ENCODE peak calls at places on chromosomes 11 and 22, in five cellular contexts. One of them, this sample, is unnamed.

GRCh38 chr11:128399186-128399585 is 188.2 kb downstream of the ETS1 start:
- DNase-seq in CD8-positive, alpha-beta T cell: no peak
- DNase-seq in left ventricle myocardium inferior: no peak
- DNase-seq in aorta: no peak
- DNase-seq in transverse colon: no peak
- DNase-seq in this sample: no peak

GRCh38 chr11:96107143-96107829 is 183.4 kb upstream of the MTMR2 start:
- DNase-seq in CD8-positive, alpha-beta T cell: no peak
- DNase-seq in left ventricle myocardium inferior: no peak
- DNase-seq in aorta: no peak
- DNase-seq in transverse colon: no peak
- DNase-seq in this sample: no peak

GRCh38 chr22:23075050-23075449 is 4.7 kb downstream of the GNAZ start:
- DNase-seq in CD8-positive, alpha-beta T cell: no peak
- DNase-seq in left ventricle myocardium inferior: peak; percentile 3
- DNase-seq in aorta: no peak
- DNase-seq in transverse colon: no peak
- DNase-seq in this sample: peak; percentile 39

GRCh38 chr22:35802885-35803284 is 85.2 kb downstream of the APOL5 start:
- DNase-seq in CD8-positive, alpha-beta T cell: no peak
- DNase-seq in left ventricle myocardium inferior: no peak
- DNase-seq in aorta: no peak
- DNase-seq in transverse colon: no peak
- DNase-seq in this sample: no peak

GRCh38 chr22:41361716-41362310 is 19.9 kb upstream of the TEF start:
- DNase-seq in CD8-positive, alpha-beta T cell: no peak
- DNase-seq in left ventricle myocardium inferior: no peak
- DNase-seq in aorta: no peak
- DNase-seq in transverse colon: no peak
- DNase-seq in this sample: no peak

GRCh38 chr22:43481528-43482309 is 69.9 kb downstream of the MPPED1 start:
- DNase-seq in CD8-positive, alpha-beta T cell: peak; percentile 62
- DNase-seq in left ventricle myocardium inferior: no peak
- DNase-seq in aorta: peak; percentile 51
- DNase-seq in transverse colon: no peak
- DNase-seq in this sample: peak; percentile 78

GRCh38 chr11:45651841-45652745 is 13.3 kb downstream of the CHST1 start:
- DNase-seq in CD8-positive, alpha-beta T cell: peak; percentile 45
- DNase-seq in left ventricle myocardium inferior: no peak
- DNase-seq in aorta: peak; percentile 36
- DNase-seq in transverse colon: no peak
- DNase-seq in this sample: peak; percentile 66

GRCh38 chr11:75820636-75821035 is 5.6 kb downstream of the UVRAG start:
- DNase-seq in CD8-positive, alpha-beta T cell: no peak
- DNase-seq in left ventricle myocardium inferior: no peak
- DNase-seq in aorta: no peak
- DNase-seq in transverse colon: no peak
- DNase-seq in this sample: no peak

GRCh38 chr22:27135582-27135981 is 478.2 kb downstream of the MIAT start:
- DNase-seq in CD8-positive, alpha-beta T cell: no peak
- DNase-seq in left ventricle myocardium inferior: no peak
- DNase-seq in aorta: no peak
- DNase-seq in transverse colon: no peak
- DNase-seq in this sample: no peak

GRCh38 chr11:72507050-72507449 is 72.7 kb upstream of the CLPB start:
- DNase-seq in CD8-positive, alpha-beta T cell: no peak
- DNase-seq in left ventricle myocardium inferior: no peak
- DNase-seq in aorta: no peak
- DNase-seq in transverse colon: no peak
- DNase-seq in this sample: no peak

GRCh38 chr11:108826136-108826535 is 161.3 kb downstream of the DDX10 start:
- DNase-seq in CD8-positive, alpha-beta T cell: no peak
- DNase-seq in left ventricle myocardium inferior: no peak
- DNase-seq in aorta: no peak
- DNase-seq in transverse colon: no peak
- DNase-seq in this sample: no peak

GRCh38 chr11:43269229-43269928 is 42.4 kb upstream of the API5 start:
- DNase-seq in CD8-positive, alpha-beta T cell: no peak
- DNase-seq in left ventricle myocardium inferior: peak; percentile 38
- DNase-seq in aorta: no peak
- DNase-seq in transverse colon: no peak
- DNase-seq in this sample: peak; percentile 70

GRCh38 chr22:41201146-41201545 is 4.0 kb upstream of the L3MBTL2 start:
- DNase-seq in CD8-positive, alpha-beta T cell: no peak
- DNase-seq in left ventricle myocardium inferior: no peak
- DNase-seq in aorta: no peak
- DNase-seq in transverse colon: no peak
- DNase-seq in this sample: no peak

DNA sequence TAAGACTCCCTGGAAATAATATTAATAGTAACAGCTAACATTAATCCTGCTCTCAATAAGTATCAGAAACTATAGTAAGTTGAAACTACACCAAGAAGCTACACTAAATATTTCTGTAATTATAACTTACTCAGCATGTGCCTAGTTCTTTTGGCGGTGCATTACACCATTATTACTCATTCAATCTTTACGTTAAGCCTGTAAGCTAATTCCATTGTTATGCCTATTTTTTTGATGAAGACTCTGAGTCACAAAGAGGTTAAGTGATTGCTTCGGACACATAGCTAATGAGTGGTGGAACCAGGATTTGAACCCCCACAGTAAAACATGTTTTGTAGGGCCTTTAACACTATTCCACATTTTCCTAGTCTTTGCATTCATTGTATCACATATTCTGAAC is 111.6 kb downstream of the RASSF10 start:
- DNase-seq in CD8-positive, alpha-beta T cell: no peak
- DNase-seq in left ventricle myocardium inferior: no peak
- DNase-seq in aorta: no peak
- DNase-seq in transverse colon: no peak
- DNase-seq in this sample: no peak
- H3K4me3 ChIP-seq in CD8-positive, alpha-beta T cell: no peak overlapping the region
- H3K4me3 ChIP-seq in left ventricle myocardium inferior: no peak overlapping the region
- H3K4me3 ChIP-seq in aorta: no peak overlapping the region
- H3K4me3 ChIP-seq in transverse colon: no peak overlapping the region
- H3K4me3 ChIP-seq in this sample: no peak overlapping the region

GRCh38 chr11:36598051-36598450 is at the start of gene RAG2:
- DNase-seq in CD8-positive, alpha-beta T cell: no peak
- DNase-seq in left ventricle myocardium inferior: no peak
- DNase-seq in aorta: no peak
- DNase-seq in transverse colon: no peak
- DNase-seq in this sample: no peak

GRCh38 chr11:36600155-36600554 is 2.1 kb upstream of the RAG2 start:
- DNase-seq in CD8-positive, alpha-beta T cell: no peak
- DNase-seq in left ventricle myocardium inferior: no peak
- DNase-seq in aorta: no peak
- DNase-seq in transverse colon: no peak
- DNase-seq in this sample: no peak

GRCh38 chr11:36602143-36602542 is 4.1 kb upstream of the RAG2 start:
- DNase-seq in CD8-positive, alpha-beta T cell: no peak
- DNase-seq in left ventricle myocardium inferior: no peak
- DNase-seq in aorta: no peak
- DNase-seq in transverse colon: no peak
- DNase-seq in this sample: no peak

GRCh38 chr11:36596880-36597279 is 1.2 kb downstream of the RAG2 start:
- DNase-seq in CD8-positive, alpha-beta T cell: no peak
- DNase-seq in left ventricle myocardium inferior: no peak
- DNase-seq in aorta: no peak
- DNase-seq in transverse colon: no peak
- DNase-seq in this sample: no peak

GRCh38 chr11:36601145-36601544 is 3.1 kb upstream of the RAG2 start:
- DNase-seq in CD8-positive, alpha-beta T cell: no peak
- DNase-seq in left ventricle myocardium inferior: no peak
- DNase-seq in aorta: no peak
- DNase-seq in transverse colon: no peak
- DNase-seq in this sample: no peak
- H3K27ac ChIP-seq in CD8-positive, alpha-beta T cell: no peak overlapping the region
- H3K27ac ChIP-seq in left ventricle myocardium inferior: no peak overlapping the region
- H3K27ac ChIP-seq in aorta: no peak overlapping the region
- H3K27ac ChIP-seq in transverse colon: no peak overlapping the region
- H3K27ac ChIP-seq in this sample: no peak overlapping the region

GRCh38 chr11:120335928-120336640 is at the start of gene ARHGEF12:
- DNase-seq in CD8-positive, alpha-beta T cell: peak; percentile 83
- DNase-seq in left ventricle myocardium inferior: peak; percentile 98
- DNase-seq in aorta: peak; percentile 98
- DNase-seq in transverse colon: peak; percentile 96
- DNase-seq in this sample: peak; percentile 96

GRCh38 chr11:120335596-120335927 is 651 bp upstream of the ARHGEF12 start:
- DNase-seq in CD8-positive, alpha-beta T cell: no peak
- DNase-seq in left ventricle myocardium inferior: no peak
- DNase-seq in aorta: no peak
- DNase-seq in transverse colon: no peak
- DNase-seq in this sample: no peak

GRCh38 chr11:120334332-120334731 is 1.9 kb upstream of the ARHGEF12 start:
- DNase-seq in CD8-positive, alpha-beta T cell: no peak
- DNase-seq in left ventricle myocardium inferior: no peak
- DNase-seq in aorta: no peak
- DNase-seq in transverse colon: no peak
- DNase-seq in this sample: no peak

GRCh38 chr11:120333801-120334200 is 2.4 kb upstream of the ARHGEF12 start:
- DNase-seq in CD8-positive, alpha-beta T cell: no peak
- DNase-seq in left ventricle myocardium inferior: no peak
- DNase-seq in aorta: no peak
- DNase-seq in transverse colon: no peak
- DNase-seq in this sample: no peak

DNA sequence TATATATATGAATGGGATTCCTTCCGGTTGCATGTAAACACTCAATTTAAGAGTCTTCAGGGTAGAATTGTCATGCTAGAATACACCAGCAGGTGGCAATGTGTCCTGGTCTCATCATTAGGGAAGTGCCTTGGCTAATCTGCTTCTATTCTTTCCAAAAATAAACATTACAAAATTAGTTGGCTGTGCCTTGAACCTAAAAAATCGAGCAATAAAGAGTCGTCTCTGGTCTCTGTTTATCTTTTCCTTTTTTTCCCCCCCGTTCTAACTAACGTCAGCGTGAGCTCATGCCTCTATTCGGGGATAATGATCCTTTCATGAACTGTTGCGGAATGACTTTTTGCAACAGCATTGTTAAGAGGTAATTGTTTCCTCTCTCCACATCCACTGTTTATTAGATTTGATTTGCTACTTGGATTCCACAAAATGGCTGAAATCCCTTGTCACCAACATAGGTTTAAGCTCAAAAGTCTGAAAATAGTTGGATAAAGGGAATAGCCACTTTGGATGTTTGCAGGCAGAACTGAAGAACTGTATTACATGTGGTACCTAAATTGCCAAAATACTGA is 1.2 kb upstream of the ARHGEF12 start:
- DNase-seq in CD8-positive, alpha-beta T cell: peak; percentile 66
- DNase-seq in left ventricle myocardium inferior: no peak
- DNase-seq in aorta: no peak
- DNase-seq in transverse colon: peak; percentile 74
- DNase-seq in this sample: no peak
- H3K4me3 ChIP-seq in CD8-positive, alpha-beta T cell: peak overlapping the region; percentile 68
- H3K4me3 ChIP-seq in left ventricle myocardium inferior: peak overlapping the region; percentile 92
- H3K4me3 ChIP-seq in aorta: peak overlapping the region; percentile 12
- H3K4me3 ChIP-seq in transverse colon: peak overlapping the region; percentile 99
- H3K4me3 ChIP-seq in this sample: peak overlapping the region; percentile 94

DNA sequence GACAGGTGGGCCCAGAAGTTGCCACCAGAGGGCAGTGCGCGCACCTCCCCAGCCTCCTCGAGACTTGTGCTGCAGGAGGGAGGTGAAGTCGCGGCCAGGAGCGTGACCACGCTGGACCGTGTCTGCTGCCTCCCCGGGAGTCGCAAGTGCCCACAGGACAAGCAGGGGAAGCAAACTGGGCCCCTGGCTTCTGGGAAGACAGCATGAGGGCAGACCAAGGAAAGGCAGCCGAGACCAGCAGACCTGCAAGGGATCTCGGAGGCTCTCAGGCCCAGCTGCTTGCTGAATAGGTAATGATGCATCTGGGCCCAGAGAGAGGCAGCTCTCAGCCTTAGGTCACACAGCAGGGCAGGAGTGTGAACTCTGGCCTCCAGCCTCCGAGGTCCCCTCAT is 17.0 kb upstream of the IL2RB start:
- DNase-seq in CD8-positive, alpha-beta T cell: peak; percentile 92
- DNase-seq in left ventricle myocardium inferior: peak; percentile 88
- DNase-seq in aorta: peak; percentile 92
- DNase-seq in transverse colon: peak; percentile 91
- DNase-seq in this sample: peak; percentile 96
- H3K27ac ChIP-seq in CD8-positive, alpha-beta T cell: peak overlapping the region; percentile 49
- H3K27ac ChIP-seq in left ventricle myocardium inferior: peak overlapping the region; percentile 33
- H3K27ac ChIP-seq in aorta: no peak overlapping the region
- H3K27ac ChIP-seq in transverse colon: peak overlapping the region; percentile 76
- H3K27ac ChIP-seq in this sample: peak overlapping the region; percentile 66

GRCh38 chr11:125167954-125168821 is 3.6 kb downstream of the PKNOX2 start:
- DNase-seq in CD8-positive, alpha-beta T cell: no peak
- DNase-seq in left ventricle myocardium inferior: no peak
- DNase-seq in aorta: no peak
- DNase-seq in transverse colon: no peak
- DNase-seq in this sample: no peak
- H3K4me3 ChIP-seq in CD8-positive, alpha-beta T cell: no peak overlapping the region
- H3K4me3 ChIP-seq in left ventricle myocardium inferior: peak overlapping the region; percentile 83
- H3K4me3 ChIP-seq in aorta: no peak overlapping the region
- H3K4me3 ChIP-seq in transverse colon: no peak overlapping the region
- H3K4me3 ChIP-seq in this sample: no peak overlapping the region

DNA sequence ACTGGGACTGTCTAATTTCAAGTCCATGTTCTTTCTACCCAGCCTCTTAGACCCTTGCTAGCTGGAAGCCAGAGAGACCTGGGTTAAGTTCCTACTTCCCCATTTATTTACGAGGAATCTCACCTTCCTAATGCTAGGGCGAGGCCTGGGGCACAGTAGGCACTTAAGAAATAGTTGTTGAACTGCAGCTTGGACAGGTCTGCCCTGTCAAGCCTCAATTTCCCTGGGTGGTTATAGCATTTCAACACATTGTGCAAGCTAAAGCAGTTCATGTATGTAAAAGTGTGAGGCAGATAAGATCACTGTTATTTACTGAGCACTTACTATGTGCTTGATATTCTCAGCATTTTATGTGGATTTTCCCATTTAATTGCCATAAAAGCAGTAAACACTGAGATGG is 12.1 kb downstream of the NAV2 start:
- DNase-seq in CD8-positive, alpha-beta T cell: peak; percentile 29
- DNase-seq in left ventricle myocardium inferior: no peak
- DNase-seq in aorta: no peak
- DNase-seq in transverse colon: no peak
- DNase-seq in this sample: no peak
- H3K27ac ChIP-seq in CD8-positive, alpha-beta T cell: no peak overlapping the region
- H3K27ac ChIP-seq in left ventricle myocardium inferior: peak overlapping the region; percentile 73
- H3K27ac ChIP-seq in aorta: peak overlapping the region; percentile 96
- H3K27ac ChIP-seq in transverse colon: peak overlapping the region; percentile 73
- H3K27ac ChIP-seq in this sample: no peak overlapping the region

DNA sequence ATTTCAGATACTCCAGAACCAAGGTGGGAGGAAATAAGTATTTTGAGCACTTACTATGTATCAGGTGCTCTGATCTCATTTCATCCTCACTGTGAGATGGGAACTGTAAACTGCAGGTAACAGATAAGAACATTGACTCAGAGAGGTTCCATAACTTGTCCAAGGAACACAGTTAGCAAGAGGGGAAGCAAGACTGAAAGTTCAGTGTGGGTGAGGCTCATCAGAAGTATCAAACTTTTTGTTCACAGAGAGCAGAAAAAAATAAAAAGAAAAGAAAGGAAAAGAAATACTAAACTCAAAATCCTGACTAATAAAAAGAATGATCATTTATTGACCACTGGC is 37.1 kb downstream of the RAB30 start:
- DNase-seq in CD8-positive, alpha-beta T cell: no peak
- DNase-seq in left ventricle myocardium inferior: no peak
- DNase-seq in aorta: no peak
- DNase-seq in transverse colon: no peak
- DNase-seq in this sample: no peak
- H3K4me3 ChIP-seq in CD8-positive, alpha-beta T cell: no peak overlapping the region
- H3K4me3 ChIP-seq in left ventricle myocardium inferior: peak overlapping the region; percentile 60
- H3K4me3 ChIP-seq in aorta: no peak overlapping the region
- H3K4me3 ChIP-seq in transverse colon: peak overlapping the region; percentile 30
- H3K4me3 ChIP-seq in this sample: no peak overlapping the region

This sample was measured in spleen.